ENCODE peak calls at places on chromosomes 1 and 21, in six cellular contexts. R, G, E, B, V and Q are unnamed samples.

GRCh38 chr1:6052543-6053205 is 7.0 kb downstream of the KCNAB2 start:
- DNase-seq in B (peak), V (no peak), R (peak), E (peak), G (peak), Q (peak)

GRCh38 chr1:227370463-227371254 is 52.4 kb upstream of the CDC42BPA start:
- DNase-seq in G (no peak), R (peak), B (no peak), V (no peak), E (no peak), Q (no peak)

GRCh38 chr1:223716302-223716862 is 4.0 kb downstream of the CAPN2 start:
- DNase-seq in B (no peak), G (no peak), V (peak), R (no peak), E (no peak), Q (peak)

GRCh38 chr1:1283821-1284220 is 3.6 kb downstream of the SCNN1D start:
- DNase-seq in G (peak), E (peak), V (peak), B (no peak), R (no peak), Q (no peak)

GRCh38 chr1:1290238-1290731 is 10.0 kb downstream of the SCNN1D start:
- DNase-seq in R (peak), E (peak), V (no peak), B (peak), G (no peak), Q (peak)

GRCh38 chr1:89407355-89407754 is 43.5 kb downstream of the GBP6 start:
- DNase-seq in V (no peak), R (no peak), E (no peak), G (no peak), B (no peak), Q (peak)

GRCh38 chr1:172351761-172352161 is 68.7 kb upstream of the C1orf105 start:
- DNase-seq in V (no peak), B (no peak), R (peak), G (no peak), E (no peak), Q (no peak)

GRCh38 chr1:14363707-14364413 is 234.6 kb upstream of the KAZN start:
- DNase-seq in G (no peak), E (no peak), V (no peak), B (no peak), R (no peak), Q (no peak)

GRCh38 chr1:242212401-242212800 is 213.5 kb upstream of the MAP1LC3C start:
- DNase-seq in R (no peak), V (no peak), E (no peak), B (no peak), G (no peak), Q (no peak)

GRCh38 chr1:225746361-225747179 is 31.1 kb upstream of the SRP9 start:
- DNase-seq in E (no peak), B (peak), V (no peak), R (peak), G (peak), Q (no peak)

GRCh38 chr1:244445320-244446181 is 6.2 kb downstream of the ADSS2 start:
- DNase-seq in E (no peak), V (no peak), G (no peak), B (no peak), R (peak), Q (no peak)

GRCh38 chr1:116508984-116509980 is 61.5 kb downstream of the CD58 start:
- DNase-seq in V (no peak), R (peak), E (peak), B (peak), G (peak), Q (peak)

GRCh38 chr1:53326598-53327182 is 1.2 kb downstream of the LRP8 start:
- DNase-seq in V (no peak), G (peak), R (peak), B (no peak), E (peak), Q (peak)

GRCh38 chr1:227892930-227893695 is 54.6 kb downstream of the WNT9A start:
- DNase-seq in V (no peak), R (no peak), B (no peak), E (no peak), G (no peak), Q (no peak)

GRCh38 chr1:180482425-180483275 is 19.7 kb downstream of the ACBD6 start:
- DNase-seq in B (peak), V (no peak), G (peak), E (peak), R (peak), Q (peak)

GRCh38 chr1:93703649-93704048 is 22.0 kb upstream of the BCAR3 start:
- DNase-seq in B (peak), V (no peak), R (no peak), E (peak), G (peak), Q (no peak)

GRCh38 chr1:211925016-211925415 is 94.5 kb upstream of the LPGAT1 start:
- DNase-seq in V (no peak), R (no peak), E (peak), B (no peak), G (no peak), Q (no peak)

GRCh38 chr1:88145752-88146151 is 538.3 kb upstream of the PKN2 start:
- DNase-seq in E (no peak), B (peak), V (no peak), G (no peak), R (no peak), Q (no peak)

GRCh38 chr1:113905435-113905861 is 322 bp downstream of the DCLRE1B start:
- DNase-seq in G (no peak), V (no peak), E (peak), B (peak), R (no peak), Q (peak)

GRCh38 chr1:231693361-231694080 is 66.9 kb downstream of the DISC1 start:
- DNase-seq in V (no peak), E (no peak), G (no peak), B (no peak), R (no peak), Q (no peak)

GRCh38 chr1:43592051-43592665 is 57.8 kb upstream of the KDM4A start:
- DNase-seq in B (no peak), E (no peak), G (no peak), V (no peak), R (no peak), Q (no peak)

GRCh38 chr1:43592974-43593683 is 56.8 kb upstream of the KDM4A start:
- DNase-seq in E (no peak), B (no peak), R (no peak), G (no peak), V (no peak), Q (no peak)

GRCh38 chr1:43588592-43588991 is 57.9 kb downstream of the PTPRF start:
- DNase-seq in R (no peak), E (no peak), B (no peak), G (no peak), V (no peak), Q (no peak)

GRCh38 chr1:43590389-43590788 is 59.6 kb upstream of the KDM4A start:
- DNase-seq in G (peak), V (no peak), E (no peak), R (no peak), B (peak), Q (no peak)

GRCh38 chr1:43591181-43591580 is 58.8 kb upstream of the KDM4A start:
- DNase-seq in V (no peak), R (no peak), B (no peak), E (no peak), G (no peak), Q (no peak)
- TF ChIP-seq MYC in V (no peak), R (no peak), B (no peak), E (no peak), G (no peak), Q (no peak)

DNA sequence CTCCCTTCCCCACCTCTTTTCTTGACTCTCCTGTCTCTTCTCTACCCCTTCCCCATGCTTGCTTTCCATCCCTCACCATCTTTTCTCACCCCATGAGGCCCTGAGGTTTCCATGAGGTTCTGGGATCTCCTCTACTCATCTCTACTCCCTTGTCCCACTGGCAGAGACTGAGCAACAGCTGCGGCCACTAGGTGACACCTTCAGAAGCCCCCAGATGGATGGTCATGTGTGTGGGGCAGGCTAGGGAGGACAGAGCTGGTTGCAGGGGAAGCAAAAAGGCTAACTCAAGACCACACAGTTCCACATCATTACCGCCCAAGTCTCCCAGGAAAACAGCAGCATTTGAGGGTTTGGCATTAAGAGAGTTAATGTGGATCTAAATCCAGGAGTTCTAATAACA is 45.0 kb downstream of the LRRN2 start:
- DNase-seq in G (no peak), V (no peak), R (no peak), E (peak), B (no peak), Q (no peak)
- TF ChIP-seq MAX in G (no peak), V (no peak), R (no peak), E (no peak), B (no peak), Q (no peak)

GRCh38 chr21:36803051-36803709 is 104.3 kb downstream of the SIM2 start:
- DNase-seq in B (no peak), G (no peak), E (no peak), V (no peak), R (no peak), Q (no peak)
- TF ChIP-seq MYC in B (no peak), G (no peak), E (no peak), V (no peak), R (no peak), Q (no peak)

DNA sequence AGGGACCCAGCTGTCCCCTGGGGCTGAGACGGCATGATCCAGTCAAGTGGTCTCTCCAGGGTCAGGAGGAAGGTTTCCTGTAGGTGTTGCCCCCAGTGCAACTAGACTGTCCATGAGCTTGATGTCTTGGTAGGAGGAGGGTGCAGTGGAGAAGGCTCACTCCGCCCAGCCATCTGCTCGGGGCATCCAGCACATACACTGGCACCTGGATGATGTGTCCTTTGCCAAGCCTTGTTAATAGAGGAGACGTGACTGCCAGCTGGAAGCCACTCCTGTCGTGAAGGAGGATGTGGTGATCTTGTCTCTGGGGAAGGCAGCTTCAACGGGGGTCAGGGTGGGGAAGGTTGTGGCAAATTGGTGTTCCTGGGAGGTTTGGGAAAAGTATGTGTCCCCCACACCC is 6.2 kb downstream of the DISP3 start:
- DNase-seq in E (no peak), V (no peak), G (no peak), B (no peak), R (no peak), Q (no peak)
- TF ChIP-seq MAX in E (no peak), V (no peak), G (no peak), B (no peak), R (no peak), Q (no peak)

DNA sequence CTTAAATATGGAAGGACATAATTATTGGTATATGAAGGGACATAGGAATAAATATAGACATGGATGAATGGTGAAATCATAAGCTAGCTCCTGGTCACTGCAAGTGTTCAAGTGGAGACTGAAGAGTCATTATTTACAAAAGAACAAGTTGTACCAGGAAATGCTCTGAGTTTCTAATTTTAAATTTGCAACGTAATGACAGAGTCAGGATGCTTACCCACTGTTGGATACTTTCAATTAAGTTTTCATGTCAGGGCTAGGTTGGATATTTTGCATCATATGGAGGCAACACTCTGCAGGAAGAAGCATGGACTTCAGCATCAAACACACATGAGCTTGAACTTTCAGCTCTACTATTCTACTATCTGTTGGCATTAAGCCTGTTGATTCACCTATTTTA is 499.6 kb upstream of the C1orf87 start:
- DNase-seq in E (no peak), V (no peak), R (peak), B (no peak), G (no peak), Q (no peak)
- TF ChIP-seq MYC in E (no peak), V (no peak), R (no peak), B (no peak), G (no peak), Q (no peak)

GRCh38 chr1:216221260-216221700 is 202.0 kb downstream of the USH2A start:
- DNase-seq in E (no peak), V (peak), B (peak), R (peak), G (peak), Q (peak)
- TF ChIP-seq MAX in E (no peak), V (no peak), B (no peak), R (no peak), G (no peak), Q (no peak)

DNA sequence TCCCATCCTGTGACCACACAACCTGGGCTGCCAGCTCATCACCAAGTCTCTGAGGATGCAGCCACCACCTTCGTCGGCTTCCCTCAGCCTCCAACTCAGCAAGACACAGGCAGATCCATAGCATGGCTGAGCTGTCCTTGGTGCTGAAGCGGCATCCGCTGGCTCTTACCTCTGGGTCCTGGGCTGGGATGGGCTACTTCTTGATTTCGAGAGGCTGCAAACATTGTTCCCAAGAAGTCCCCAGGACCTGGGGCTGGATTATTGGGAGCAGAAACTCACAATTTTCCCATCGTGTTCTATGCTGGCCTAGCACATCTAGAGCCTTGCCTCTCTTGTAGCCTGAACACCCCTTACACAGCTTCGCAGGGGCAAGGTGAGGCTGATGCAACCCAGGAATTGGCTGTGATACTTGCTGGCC is 24.9 kb upstream of the C1QA start:
- DNase-seq in G (no peak), R (peak), E (peak), V (no peak), B (peak), Q (peak)
- TF ChIP-seq MYC in G (no peak), R (no peak), E (no peak), V (no peak), B (no peak), Q (no peak)

GRCh38 chr1:25180996-25181395 is 51.3 kb downstream of the SYF2 start:
- DNase-seq in E (no peak), R (no peak), V (no peak), G (no peak), B (no peak), Q (no peak)

GRCh38 chr1:25184011-25184762 is 48.1 kb downstream of the SYF2 start:
- DNase-seq in V (no peak), B (no peak), G (no peak), R (no peak), E (no peak), Q (no peak)

GRCh38 chr1:25185934-25186333 is 46.4 kb downstream of the SYF2 start:
- DNase-seq in E (no peak), V (no peak), B (no peak), G (no peak), R (no peak), Q (no peak)

GRCh38 chr1:25183126-25183980 is 48.9 kb downstream of the SYF2 start:
- DNase-seq in E (no peak), R (no peak), V (no peak), G (no peak), B (no peak), Q (no peak)

GRCh38 chr1:25182629-25183028 is 49.7 kb downstream of the SYF2 start:
- DNase-seq in B (no peak), G (no peak), E (no peak), R (no peak), V (no peak), Q (no peak)
- TF ChIP-seq MAX in B (no peak), G (no peak), E (no peak), R (no peak), V (no peak), Q (no peak)

DNA sequence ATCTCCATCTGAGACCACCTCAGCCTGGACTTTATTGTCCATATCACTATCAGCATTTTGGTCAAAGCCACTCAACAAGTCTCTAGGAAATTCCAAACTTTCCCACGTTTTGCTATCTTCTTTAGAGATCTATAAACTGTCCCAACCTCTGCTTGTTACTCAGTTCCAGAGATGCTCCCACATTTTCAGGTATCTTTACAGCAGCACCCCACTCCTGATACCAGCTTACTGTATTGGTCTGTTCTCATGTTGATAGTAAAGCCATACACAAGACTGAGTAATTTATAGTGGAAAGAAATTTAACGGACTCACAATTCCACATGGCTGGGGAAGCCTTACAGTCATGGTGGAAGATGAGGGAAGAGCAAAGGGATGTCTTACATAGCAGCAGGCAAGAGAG is 465.4 kb upstream of the PBX1 start:
- DNase-seq in R (no peak), G (no peak), V (no peak), E (no peak), B (no peak), Q (no peak)
- TF ChIP-seq MYC in R (no peak), G (no peak), V (no peak), E (no peak), B (no peak), Q (no peak)